ENCODE peak calls at places on chromosome X, in eight cellular contexts. O, H, P, K, A, L, J and T are unnamed samples.
A peak's percentile ranks its signal among the peaks of the same experiment; 100 is the strongest.

GRCh38 chrX:144219035-144219434 is 335.2 kb downstream of the UBE2NL start:
- DNase-seq in O (peak; percentile 39), H (no peak), P (peak; percentile 0), K (no peak), A (no peak), L (no peak), J (no peak), T (no peak)

GRCh38 chrX:49792376-49792775 is 36.7 kb upstream of the PAGE4 start:
- DNase-seq in O (no peak), H (no peak), P (no peak), K (no peak), A (no peak), L (no peak), J (no peak), T (no peak)

GRCh38 chrX:136250191-136251041 is 784 bp downstream of the MAP7D3 start:
- DNase-seq in O (no peak), H (no peak), P (peak; percentile 24), K (no peak), A (peak; percentile 8), L (peak; percentile 35), J (no peak), T (peak; percentile 58)

GRCh38 chrX:155112171-155112570 is 40.9 kb downstream of the BRCC3 start:
- DNase-seq in O (no peak), H (no peak), P (no peak), K (no peak), A (no peak), L (no peak), J (no peak), T (no peak)

GRCh38 chrX:104137496-104137895 is 19.3 kb downstream of the SLC25A53 start:
- DNase-seq in O (no peak), H (no peak), P (no peak), K (peak; percentile 1), A (no peak), L (no peak), J (no peak), T (no peak)

GRCh38 chrX:2445662-2446623 is 54.8 kb downstream of the DHRSX start:
- DNase-seq in O (no peak), H (no peak), P (no peak), K (no peak), A (no peak), L (no peak), J (no peak), T (no peak)

GRCh38 chrX:11499076-11500044 is 166.4 kb downstream of the ARHGAP6 start:
- DNase-seq in O (no peak), H (no peak), P (peak; percentile 84), K (peak; percentile 27), A (no peak), L (no peak), J (no peak), T (no peak)

GRCh38 chrX:36087366-36087765 is 167.8 kb downstream of the CFAP47 start:
- DNase-seq in O (no peak), H (no peak), P (no peak), K (no peak), A (no peak), L (no peak), J (no peak), T (no peak)

GRCh38 chrX:41258871-41259270 is 75.1 kb upstream of the DDX3X start:
- DNase-seq in O (no peak), H (no peak), P (peak; percentile 37), K (no peak), A (no peak), L (no peak), J (no peak), T (no peak)

GRCh38 chrX:38878674-38879375 is 77.6 kb downstream of the MID1IP1 start:
- DNase-seq in O (no peak), H (no peak), P (no peak), K (no peak), A (no peak), L (no peak), J (no peak), T (no peak)

GRCh38 chrX:39619182-39620009 is 478.4 kb downstream of the BCOR start:
- DNase-seq in O (peak; percentile 22), H (no peak), P (peak; percentile 50), K (no peak), A (no peak), L (no peak), J (no peak), T (no peak)

GRCh38 chrX:131741103-131741581 is 197.3 kb downstream of the OR13H1 start:
- DNase-seq in O (no peak), H (peak; percentile 74), P (no peak), K (no peak), A (peak; percentile 76), L (no peak), J (peak; percentile 88), T (no peak)

GRCh38 chrX:72576161-72576896 is 3.7 kb upstream of the HDAC8 start:
- DNase-seq in O (no peak), H (no peak), P (peak; percentile 89), K (no peak), A (no peak), L (no peak), J (no peak), T (no peak)

GRCh38 chrX:153688900-153689590 is 1.3 kb downstream of the SLC6A8 start:
- DNase-seq in O (no peak), H (no peak), P (peak; percentile 29), K (no peak), A (no peak), L (no peak), J (no peak), T (peak; percentile 45)

GRCh38 chrX:52934704-52935468 is 23.4 kb downstream of the FAM156A start:
- DNase-seq in O (peak; percentile 78), H (peak; percentile 93), P (peak; percentile 96), K (no peak), A (peak; percentile 95), L (peak; percentile 85), J (peak; percentile 98), T (peak; percentile 86)

GRCh38 chrX:18534949-18535348 is 109.5 kb downstream of the CDKL5 start:
- DNase-seq in O (no peak), H (no peak), P (no peak), K (no peak), A (no peak), L (no peak), J (no peak), T (no peak)

GRCh38 chrX:140817943-140818342 is 108.4 kb downstream of the LINC00632 start:
- DNase-seq in O (no peak), H (no peak), P (peak; percentile 38), K (peak; percentile 10), A (no peak), L (no peak), J (no peak), T (no peak)

GRCh38 chrX:46758163-46758955 is 559 bp downstream of the SLC9A7 start:
- DNase-seq in O (no peak), H (peak; percentile 12), P (peak; percentile 21), K (no peak), A (no peak), L (peak; percentile 1), J (no peak), T (no peak)

GRCh38 chrX:110156167-110156754 is 153.3 kb downstream of the TMEM164 start:
- DNase-seq in O (no peak), H (no peak), P (no peak), K (no peak), A (no peak), L (no peak), J (no peak), T (no peak)

GRCh38 chrX:2325076-2325784 is 175.5 kb downstream of the DHRSX start:
- DNase-seq in O (no peak), H (peak; percentile 33), P (peak; percentile 82), K (peak; percentile 37), A (peak; percentile 33), L (peak; percentile 6), J (peak; percentile 89), T (no peak)

GRCh38 chrX:16953606-16954211 is 7.3 kb downstream of the REPS2 start:
- DNase-seq in O (no peak), H (no peak), P (no peak), K (no peak), A (no peak), L (no peak), J (no peak), T (no peak)

GRCh38 chrX:68163446-68163845 is 269.8 kb downstream of the OPHN1 start:
- DNase-seq in O (no peak), H (no peak), P (peak; percentile 36), K (no peak), A (no peak), L (no peak), J (no peak), T (no peak)

GRCh38 chrX:118807151-118808017 is 16.2 kb upstream of the ZCCHC12 start:
- DNase-seq in O (peak; percentile 3), H (peak; percentile 16), P (peak; percentile 68), K (no peak), A (peak; percentile 14), L (peak; percentile 13), J (peak; percentile 53), T (peak; percentile 58)